ENCODE peak calls at places on chromosomes 1 and 21, in nine cellular contexts. R, M, W, X, V, L, F, O and D are unnamed samples. For H3K4me1, the result is how much of the 10 kb centered on the place peaks cover.

GRCh38 chr1:89942014-89942413 is 52.9 kb upstream of the ZNF326 start:
- DNase-seq in O (no peak), R (no peak), M (no peak), V (no peak), W (no peak), F (no peak), X (no peak), L (no peak), D (no peak)

GRCh38 chr1:94481473-94481933 is 60.1 kb downstream of the F3 start:
- DNase-seq in L (peak), M (peak), O (peak), W (no peak), F (peak), R (peak), V (no peak), X (peak), D (no peak)

GRCh38 chr1:57411262-57411661 is 12.6 kb downstream of the DAB1 start:
- DNase-seq in V (no peak), X (no peak), F (peak), R (no peak), L (peak), O (no peak), W (no peak), M (peak), D (no peak)

GRCh38 chr1:169576241-169576933 is 9.9 kb downstream of the F5 start:
- DNase-seq in X (no peak), W (no peak), L (no peak), F (peak), M (no peak), R (no peak), V (no peak), O (no peak), D (no peak)

GRCh38 chr1:48038273-48038767 is 41.1 kb upstream of the TRABD2B start:
- DNase-seq in O (no peak), V (no peak), L (no peak), M (no peak), R (no peak), X (no peak), W (no peak), F (no peak), D (no peak)

GRCh38 chr1:44924835-44925464 is 61.4 kb downstream of the EIF2B3 start:
- DNase-seq in W (no peak), R (no peak), L (peak), V (no peak), M (no peak), X (peak), F (no peak), O (no peak), D (no peak)

GRCh38 chr1:224357626-224358124 is 996 bp downstream of the CNIH4 start:
- DNase-seq in O (no peak), X (peak), M (no peak), L (no peak), W (no peak), R (no peak), V (no peak), F (no peak), D (no peak)

GRCh38 chr1:78145105-78145580 is 99.4 kb downstream of the GIPC2 start:
- DNase-seq in L (no peak), W (no peak), F (peak), V (no peak), R (peak), X (peak), M (peak), O (no peak), D (no peak)

GRCh38 chr1:47584249-47584648 is 146.4 kb downstream of the FOXD2 start:
- DNase-seq in M (peak), F (no peak), X (no peak), V (peak), R (no peak), L (peak), W (peak), O (no peak), D (no peak)

GRCh38 chr1:198577444-198577843 is 37.0 kb upstream of the ATP6V1G3 start:
- DNase-seq in W (no peak), L (no peak), X (no peak), R (no peak), M (no peak), O (no peak), F (no peak), V (no peak), D (no peak)

GRCh38 chr1:197021716-197022115 is 44.4 kb downstream of the CFHR5 start:
- DNase-seq in R (no peak), L (no peak), M (no peak), X (no peak), W (no peak), V (no peak), O (no peak), F (no peak), D (no peak)

GRCh38 chr1:50977575-50978143 is 7.6 kb downstream of the CDKN2C start:
- DNase-seq in L (peak), F (peak), W (no peak), M (peak), X (peak), R (peak), V (no peak), O (no peak), D (no peak)

GRCh38 chr21:33712022-33712803 is 69.9 kb downstream of the ITSN1 start:
- DNase-seq in X (no peak), V (no peak), M (no peak), O (no peak), R (no peak), F (no peak), L (no peak), W (no peak), D (no peak)

GRCh38 chr1:174874337-174875053 is 125.3 kb upstream of the CACYBP start:
- DNase-seq in W (no peak), L (no peak), O (peak), M (no peak), F (no peak), V (no peak), X (peak), R (no peak), D (no peak)

GRCh38 chr1:44801491-44802305 is 1.5 kb downstream of the PLK3 start:
- DNase-seq in R (no peak), W (no peak), O (no peak), L (no peak), M (no peak), X (peak), V (no peak), F (no peak), D (peak)

GRCh38 chr1:218299416-218299815 is 14.3 kb downstream of the RRP15 start:
- DNase-seq in V (no peak), L (no peak), R (no peak), X (peak), F (no peak), W (no peak), O (no peak), M (no peak), D (no peak)

GRCh38 chr1:199161766-199162303 is 523.0 kb downstream of the PTPRC start:
- DNase-seq in O (no peak), L (no peak), V (no peak), W (no peak), X (no peak), M (no peak), F (no peak), R (no peak), D (no peak)

GRCh38 chr1:116537439-116537838 is 33.4 kb downstream of the CD58 start:
- DNase-seq in V (no peak), W (no peak), M (no peak), O (no peak), L (no peak), X (peak), F (no peak), R (no peak), D (no peak)

GRCh38 chr1:198598796-198599321 is 40.0 kb upstream of the PTPRC start:
- DNase-seq in L (no peak), V (no peak), R (no peak), M (no peak), F (no peak), O (peak), X (no peak), W (no peak), D (no peak)

GRCh38 chr1:53331446-53332187 is 3.7 kb upstream of the LRP8 start:
- DNase-seq in X (no peak), F (no peak), W (no peak), V (no peak), R (no peak), O (no peak), M (no peak), L (peak), D (no peak)

GRCh38 chr1:24142546-24143431 is at the start of gene IL22RA1:
- DNase-seq in M (peak), O (no peak), L (peak), V (no peak), X (peak), R (peak), F (no peak), W (no peak), D (no peak)

GRCh38 chr1:7405844-7406500 is 365.1 kb upstream of the VAMP3 start:
- DNase-seq in O (no peak), W (peak), F (peak), L (peak), M (no peak), V (peak), R (peak), X (no peak), D (no peak)

GRCh38 chr1:215082532-215083407 is at the start of gene KCNK2:
- DNase-seq in O (no peak), F (no peak), X (peak), M (no peak), W (no peak), R (no peak), L (no peak), V (no peak), D (no peak)

GRCh38 chr1:3060601-3061551 is 8.1 kb upstream of the PRDM16 start:
- DNase-seq in X (peak), O (no peak), R (no peak), F (no peak), M (no peak), L (no peak), W (no peak), V (no peak), D (no peak)

GRCh38 chr21:37551406-37552355 is 185.1 kb downstream of the DYRK1A start:
- DNase-seq in L (no peak), W (peak), M (no peak), F (no peak), O (no peak), V (no peak), X (peak), R (no peak), D (no peak)

GRCh38 chr1:204711947-204712701 is 26.6 kb upstream of the LRRN2 start:
- DNase-seq in V (no peak), O (no peak), R (no peak), M (peak), W (no peak), X (peak), F (peak), L (no peak), D (no peak)

GRCh38 chr21:38965910-38966504 is 160.3 kb downstream of the ETS2 start:
- DNase-seq in O (no peak), L (no peak), R (no peak), M (no peak), V (no peak), W (no peak), X (peak), F (no peak), D (no peak)

GRCh38 chr1:223189903-223190724 is 47.1 kb upstream of the TLR5 start:
- DNase-seq in O (peak), L (peak), M (no peak), F (no peak), X (no peak), V (no peak), R (no peak), W (no peak), D (peak)

GRCh38 chr1:204455831-204456145 is 38.8 kb downstream of the PIK3C2B start:
- DNase-seq in F (no peak), R (no peak), M (no peak), W (no peak), L (no peak), O (no peak), V (no peak), X (no peak), D (no peak)

GRCh38 chr1:235329139-235329808 is 904 bp downstream of the GGPS1 start:
- DNase-seq in F (no peak), L (peak), W (no peak), R (peak), V (no peak), M (peak), X (peak), O (peak), D (peak)

GRCh38 chr1:1599030-1599916 is 662 bp downstream of the FNDC10 start:
- DNase-seq in W (no peak), L (no peak), R (no peak), V (no peak), O (no peak), M (no peak), X (peak), F (no peak), D (no peak)

GRCh38 chr21:33949516-33950424 is 34.2 kb upstream of the ATP5PO start:
- DNase-seq in R (no peak), O (peak), M (no peak), W (no peak), V (peak), X (no peak), F (no peak), L (no peak), D (peak)

GRCh38 chr1:70156529-70157120 is 48.8 kb downstream of the LRRC40 start:
- DNase-seq in R (no peak), L (no peak), M (no peak), O (no peak), W (no peak), F (no peak), X (no peak), V (no peak), D (no peak)

GRCh38 chr1:94039514-94039870 is 81.5 kb downstream of the ABCA4 start:
- DNase-seq in L (peak), V (no peak), X (peak), M (peak), R (peak), W (peak), F (peak), O (no peak), D (peak)

GRCh38 chr1:169488157-169488556 is 2.4 kb upstream of the SLC19A2 start:
- DNase-seq in W (no peak), R (no peak), M (no peak), V (no peak), X (no peak), L (no peak), F (no peak), O (no peak), D (no peak)

GRCh38 chr1:53644909-53645689 is 93.9 kb downstream of the GLIS1 start:
- DNase-seq in R (no peak), M (no peak), X (no peak), O (no peak), W (no peak), L (no peak), F (no peak), V (no peak), D (no peak)

GRCh38 chr1:182702826-182703524 is 18.6 kb upstream of the RGS8 start:
- DNase-seq in F (no peak), W (no peak), M (no peak), L (no peak), V (no peak), R (no peak), O (no peak), X (no peak), D (no peak)

GRCh38 chr1:194045416-194045815 is 859.0 kb upstream of the B3GALT2 start:
- DNase-seq in W (no peak), M (no peak), V (no peak), L (no peak), O (no peak), R (no peak), X (no peak), F (no peak), D (no peak)

GRCh38 chr21:46078322-46078981 is 19.5 kb upstream of the COL6A2 start:
- DNase-seq in L (peak), W (peak), V (peak), R (no peak), X (no peak), M (peak), F (no peak), O (no peak), D (no peak)

DNA sequence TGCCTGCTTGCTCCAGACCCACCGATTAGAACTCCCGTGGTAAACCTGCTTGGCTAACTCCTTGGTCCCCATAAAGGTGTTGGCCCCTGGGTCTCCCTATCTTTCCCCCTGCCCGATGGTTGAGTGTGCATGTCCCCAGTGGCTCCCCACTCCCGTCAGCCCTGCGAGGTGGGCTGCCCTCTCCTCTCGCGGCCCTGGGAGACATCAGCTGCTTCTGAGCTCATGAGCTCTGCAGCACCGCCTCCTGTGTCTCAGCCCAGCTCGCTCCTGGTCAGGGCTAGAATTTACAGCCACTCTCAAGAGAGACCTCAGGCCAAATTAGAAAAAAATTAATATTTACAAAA is 15.9 kb upstream of the ZBTB21 start:
- DNase-seq in X (no peak), L (no peak), F (no peak), V (no peak), W (no peak), R (no peak), M (no peak), O (no peak), D (no peak)
- H3K27ac ChIP-seq in X (no peak), L (peak), F (no peak), V (peak), W (no peak), R (no peak), M (no peak), O (no peak), D (no peak)

GRCh38 chr1:155077346-155077745 is 1.3 kb upstream of the EFNA3 start:
- DNase-seq in V (no peak), W (no peak), X (peak), R (no peak), L (no peak), F (no peak), M (no peak), O (no peak), D (no peak)
- H3K4me1 ChIP-seq in V (under half), W (under half), X (under half), R (under half), L (under half), F (under half), M (under half), O (under half), D (under half)

GRCh38 chr1:206065547-206066143 is 12.7 kb downstream of the RHEX start:
- DNase-seq in V (no peak), F (no peak), W (no peak), M (no peak), R (no peak), O (no peak), L (no peak), X (no peak), D (no peak)
- H3K4me3 ChIP-seq in V (no peak), F (no peak), W (no peak), M (no peak), R (no peak), O (no peak), L (no peak), X (no peak), D (no peak)

GRCh38 chr21:43866233-43866632 is 1.2 kb downstream of the AGPAT3 start:
- DNase-seq in M (peak), X (peak), V (no peak), R (peak), W (no peak), F (peak), L (no peak), O (no peak), D (no peak)
- H3K27ac ChIP-seq in M (peak), X (peak), V (peak), R (peak), W (peak), F (peak), L (peak), O (peak), D (peak)

GRCh38 chr1:156117414-156118174 is 3.1 kb downstream of the LMNA start:
- DNase-seq in O (no peak), F (no peak), V (no peak), X (no peak), R (no peak), M (no peak), L (no peak), W (no peak), D (no peak)
- H3K4me1 ChIP-seq in O (under half), F (half or more), V (half or more), X (half or more), R (half or more), M (half or more), L (half or more), W (under half), D (under half)

GRCh38 chr1:39489567-39490239 is 1.7 kb upstream of the BMP8A start:
- DNase-seq in X (no peak), W (no peak), M (no peak), R (no peak), F (no peak), L (no peak), V (no peak), O (no peak), D (no peak)
- H3K4me3 ChIP-seq in X (no peak), W (no peak), M (no peak), R (no peak), F (no peak), L (no peak), V (no peak), O (no peak), D (no peak)